ENCODE peak calls at places on chromosome 9, in four cellular contexts. One of them, this sample, is unnamed.

GRCh38 chr9:34254966-34255825 is 73.9 kb downstream of the KIF24 start:
- DNase-seq in SK-N-SH: no peak
- DNase-seq in fibroblast of villous mesenchyme: no peak
- DNase-seq in uterus: peak
- DNase-seq in this sample: no peak

GRCh38 chr9:87445646-87446045 is 52.0 kb upstream of the DAPK1 start:
- DNase-seq in SK-N-SH: no peak
- DNase-seq in uterus: no peak
- DNase-seq in fibroblast of villous mesenchyme: peak
- DNase-seq in this sample: no peak

GRCh38 chr9:127723450-127723849 is 7.6 kb downstream of the TTC16 start:
- DNase-seq in fibroblast of villous mesenchyme: no peak
- DNase-seq in uterus: no peak
- DNase-seq in SK-N-SH: no peak
- DNase-seq in this sample: no peak

GRCh38 chr9:112500842-112501241 is 14.2 kb downstream of the KIAA1958 start:
- DNase-seq in fibroblast of villous mesenchyme: no peak
- DNase-seq in SK-N-SH: no peak
- DNase-seq in uterus: no peak
- DNase-seq in this sample: no peak

GRCh38 chr9:86022687-86023266 is 76.6 kb downstream of the GOLM1 start:
- DNase-seq in SK-N-SH: no peak
- DNase-seq in fibroblast of villous mesenchyme: no peak
- DNase-seq in uterus: no peak
- DNase-seq in this sample: no peak

GRCh38 chr9:116288658-116289057 is 135.1 kb downstream of the PAPPA start:
- DNase-seq in uterus: no peak
- DNase-seq in SK-N-SH: no peak
- DNase-seq in fibroblast of villous mesenchyme: peak
- DNase-seq in this sample: no peak

GRCh38 chr9:70534058-70534457 is 119.6 kb upstream of the KLF9 start:
- DNase-seq in uterus: no peak
- DNase-seq in SK-N-SH: no peak
- DNase-seq in fibroblast of villous mesenchyme: peak
- DNase-seq in this sample: no peak

GRCh38 chr9:105385372-105385985 is 62.4 kb upstream of the FSD1L start:
- DNase-seq in SK-N-SH: no peak
- DNase-seq in uterus: peak
- DNase-seq in fibroblast of villous mesenchyme: peak
- DNase-seq in this sample: no peak

GRCh38 chr9:106025449-106025848 is 331.1 kb downstream of the TMEM38B start:
- DNase-seq in uterus: no peak
- DNase-seq in SK-N-SH: no peak
- DNase-seq in fibroblast of villous mesenchyme: no peak
- DNase-seq in this sample: no peak

GRCh38 chr9:94031946-94032345 is 52.3 kb upstream of the PTPDC1 start:
- DNase-seq in uterus: no peak
- DNase-seq in SK-N-SH: no peak
- DNase-seq in fibroblast of villous mesenchyme: no peak
- DNase-seq in this sample: no peak

GRCh38 chr9:35733109-35733541 is 659 bp downstream of the CREB3 start:
- DNase-seq in uterus: no peak
- DNase-seq in SK-N-SH: peak
- DNase-seq in fibroblast of villous mesenchyme: peak
- DNase-seq in this sample: no peak

GRCh38 chr9:109449036-109449798 is 48.9 kb downstream of the PTPN3 start:
- DNase-seq in uterus: no peak
- DNase-seq in SK-N-SH: no peak
- DNase-seq in fibroblast of villous mesenchyme: no peak
- DNase-seq in this sample: no peak

GRCh38 chr9:34992376-34992951 is 2.9 kb downstream of the DNAJB5 start:
- DNase-seq in uterus: peak
- DNase-seq in SK-N-SH: no peak
- DNase-seq in fibroblast of villous mesenchyme: peak
- DNase-seq in this sample: no peak

GRCh38 chr9:68822596-68823165 is 117.6 kb downstream of the PIP5K1B start:
- DNase-seq in fibroblast of villous mesenchyme: no peak
- DNase-seq in uterus: no peak
- DNase-seq in SK-N-SH: no peak
- DNase-seq in this sample: no peak

GRCh38 chr9:3962467-3962866 is 337.4 kb downstream of the GLIS3 start:
- DNase-seq in SK-N-SH: no peak
- DNase-seq in uterus: no peak
- DNase-seq in fibroblast of villous mesenchyme: peak
- DNase-seq in this sample: no peak

GRCh38 chr9:97176206-97176605 is 131.3 kb upstream of the CCDC180 start:
- DNase-seq in fibroblast of villous mesenchyme: peak
- DNase-seq in uterus: no peak
- DNase-seq in SK-N-SH: peak
- DNase-seq in this sample: no peak

GRCh38 chr9:70421020-70421271 is 6.5 kb upstream of the KLF9 start:
- DNase-seq in SK-N-SH: no peak
- DNase-seq in uterus: no peak
- DNase-seq in fibroblast of villous mesenchyme: no peak
- DNase-seq in this sample: no peak

GRCh38 chr9:123787411-123787810 is 142.5 kb downstream of the DENND1A start:
- DNase-seq in SK-N-SH: no peak
- DNase-seq in fibroblast of villous mesenchyme: no peak
- DNase-seq in uterus: no peak
- DNase-seq in this sample: no peak

GRCh38 chr9:87714819-87715218 is 11.1 kb upstream of the CTSL start:
- DNase-seq in fibroblast of villous mesenchyme: peak
- DNase-seq in uterus: peak
- DNase-seq in SK-N-SH: no peak
- DNase-seq in this sample: no peak

GRCh38 chr9:69471433-69471832 is 146.4 kb downstream of the ENTREP1 start:
- DNase-seq in fibroblast of villous mesenchyme: no peak
- DNase-seq in SK-N-SH: no peak
- DNase-seq in uterus: no peak
- DNase-seq in this sample: peak

GRCh38 chr9:18786936-18787658 is 245.9 kb downstream of the SAXO1 start:
- DNase-seq in fibroblast of villous mesenchyme: peak
- DNase-seq in SK-N-SH: no peak
- DNase-seq in uterus: no peak
- DNase-seq in this sample: no peak

GRCh38 chr9:121529237-121529987 is 29.8 kb upstream of the GGTA1 start:
- DNase-seq in fibroblast of villous mesenchyme: peak
- DNase-seq in uterus: peak
- DNase-seq in SK-N-SH: peak
- DNase-seq in this sample: peak

GRCh38 chr9:135622415-135623020 is 16.8 kb downstream of the GLT6D1 start:
- DNase-seq in SK-N-SH: no peak
- DNase-seq in uterus: no peak
- DNase-seq in fibroblast of villous mesenchyme: no peak
- DNase-seq in this sample: no peak

GRCh38 chr9:12811935-12812334 is 37.1 kb downstream of the LURAP1L start:
- DNase-seq in SK-N-SH: no peak
- DNase-seq in uterus: no peak
- DNase-seq in fibroblast of villous mesenchyme: no peak
- DNase-seq in this sample: no peak

GRCh38 chr9:105693435-105694275 is 686 bp upstream of the TMEM38B start:
- DNase-seq in SK-N-SH: peak
- DNase-seq in uterus: no peak
- DNase-seq in fibroblast of villous mesenchyme: no peak
- DNase-seq in this sample: no peak

GRCh38 chr9:3777137-3777536 is 251.3 kb upstream of the RFX3 start:
- DNase-seq in SK-N-SH: no peak
- DNase-seq in uterus: no peak
- DNase-seq in fibroblast of villous mesenchyme: no peak
- DNase-seq in this sample: no peak

GRCh38 chr9:26292943-26293342 is 599.7 kb downstream of the CAAP1 start:
- DNase-seq in fibroblast of villous mesenchyme: no peak
- DNase-seq in uterus: no peak
- DNase-seq in SK-N-SH: peak
- DNase-seq in this sample: no peak

GRCh38 chr9:5186416-5187169 is 1.2 kb upstream of the INSL6 start:
- DNase-seq in fibroblast of villous mesenchyme: peak
- DNase-seq in uterus: no peak
- DNase-seq in SK-N-SH: peak
- DNase-seq in this sample: peak

GRCh38 chr9:12921621-12922020 is 146.8 kb downstream of the LURAP1L start:
- DNase-seq in uterus: no peak
- DNase-seq in fibroblast of villous mesenchyme: no peak
- DNase-seq in SK-N-SH: no peak
- DNase-seq in this sample: no peak

GRCh38 chr9:92954078-92954861 is 6.9 kb downstream of the FGD3 start:
- DNase-seq in fibroblast of villous mesenchyme: no peak
- DNase-seq in uterus: no peak
- DNase-seq in SK-N-SH: no peak
- DNase-seq in this sample: peak

GRCh38 chr9:129558063-129558550 is 62.8 kb downstream of the C9orf50 start:
- DNase-seq in uterus: no peak
- DNase-seq in SK-N-SH: peak
- DNase-seq in fibroblast of villous mesenchyme: no peak
- DNase-seq in this sample: peak

GRCh38 chr9:6955251-6955921 is 197.6 kb downstream of the KDM4C start:
- DNase-seq in fibroblast of villous mesenchyme: peak
- DNase-seq in SK-N-SH: no peak
- DNase-seq in uterus: no peak
- DNase-seq in this sample: no peak

GRCh38 chr9:112869917-112870316 is 20.8 kb downstream of the SLC46A2 start:
- DNase-seq in fibroblast of villous mesenchyme: no peak
- DNase-seq in uterus: no peak
- DNase-seq in SK-N-SH: no peak
- DNase-seq in this sample: no peak

GRCh38 chr9:12426198-12426864 is 266.9 kb upstream of the TYRP1 start:
- DNase-seq in SK-N-SH: no peak
- DNase-seq in fibroblast of villous mesenchyme: peak
- DNase-seq in uterus: no peak
- DNase-seq in this sample: no peak

GRCh38 chr9:1922026-1922425 is 93.1 kb upstream of the SMARCA2 start:
- DNase-seq in fibroblast of villous mesenchyme: no peak
- DNase-seq in uterus: no peak
- DNase-seq in SK-N-SH: no peak
- DNase-seq in this sample: no peak
- TF ChIP-seq CTCF in fibroblast of villous mesenchyme: no peak
- TF ChIP-seq CTCF in uterus: no peak
- TF ChIP-seq CTCF in SK-N-SH: peak
- TF ChIP-seq CTCF in this sample: no peak

DNA sequence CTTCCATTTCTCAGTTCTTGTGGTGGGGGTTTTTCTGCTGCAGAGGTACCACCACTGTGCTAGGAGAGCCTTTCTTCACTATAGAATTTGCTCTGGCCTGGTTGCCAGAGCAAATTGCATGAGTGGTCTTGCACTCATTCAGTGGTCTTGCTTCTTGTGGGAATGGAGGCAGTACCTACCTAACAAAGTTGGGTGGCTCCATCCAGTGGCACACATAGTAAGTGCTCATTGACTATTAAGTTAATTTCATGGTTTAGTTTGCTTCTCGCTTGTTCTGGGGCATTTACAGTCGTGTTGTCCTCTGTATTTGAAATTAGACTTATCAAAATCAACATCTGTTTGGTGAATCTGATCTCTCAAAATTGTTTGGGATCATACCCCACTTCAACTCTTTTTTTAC is 23.0 kb downstream of the SLC28A3 start:
- DNase-seq in uterus: no peak
- DNase-seq in fibroblast of villous mesenchyme: no peak
- DNase-seq in SK-N-SH: no peak
- DNase-seq in this sample: no peak
- TF ChIP-seq CTCF in uterus: no peak
- TF ChIP-seq CTCF in fibroblast of villous mesenchyme: no peak
- TF ChIP-seq CTCF in SK-N-SH: peak
- TF ChIP-seq CTCF in this sample: no peak

DNA sequence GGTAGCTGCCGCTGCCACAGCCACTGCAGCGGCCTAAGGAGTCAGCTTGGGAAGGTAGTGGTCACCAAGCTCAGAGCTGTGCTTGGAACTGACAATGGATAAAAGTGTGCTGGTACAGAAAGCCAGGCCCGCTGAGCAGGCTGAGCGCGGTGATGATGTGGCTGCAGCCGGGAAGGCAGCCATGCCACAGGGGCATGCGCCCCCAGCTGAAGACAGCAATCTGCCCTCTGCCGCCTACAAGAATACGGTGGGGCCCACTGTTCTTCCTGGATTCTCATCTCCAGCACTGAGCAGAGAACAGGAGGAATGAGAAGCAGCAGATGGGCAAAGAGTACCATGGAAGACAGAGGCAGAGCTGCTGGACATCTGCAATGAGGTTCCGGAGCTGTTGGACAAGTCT is 22.6 kb upstream of the ANKRD18A start:
- DNase-seq in SK-N-SH: no peak
- DNase-seq in uterus: no peak
- DNase-seq in fibroblast of villous mesenchyme: no peak
- DNase-seq in this sample: no peak
- TF ChIP-seq CTCF in SK-N-SH: no peak
- TF ChIP-seq CTCF in uterus: no peak
- TF ChIP-seq CTCF in fibroblast of villous mesenchyme: no peak
- TF ChIP-seq CTCF in this sample: no peak

GRCh38 chr9:114355821-114356220 is 26.2 kb downstream of the ORM2 start:
- DNase-seq in SK-N-SH: no peak
- DNase-seq in uterus: no peak
- DNase-seq in fibroblast of villous mesenchyme: no peak
- DNase-seq in this sample: no peak

GRCh38 chr9:114357911-114358328 is 28.3 kb downstream of the ORM2 start:
- DNase-seq in uterus: no peak
- DNase-seq in fibroblast of villous mesenchyme: no peak
- DNase-seq in SK-N-SH: no peak
- DNase-seq in this sample: no peak

GRCh38 chr9:114361542-114361941 is 26.2 kb downstream of the AKNA start:
- DNase-seq in fibroblast of villous mesenchyme: no peak
- DNase-seq in uterus: no peak
- DNase-seq in SK-N-SH: no peak
- DNase-seq in this sample: no peak

GRCh38 chr9:114359801-114360200 is 28.0 kb downstream of the AKNA start:
- DNase-seq in fibroblast of villous mesenchyme: no peak
- DNase-seq in SK-N-SH: no peak
- DNase-seq in uterus: no peak
- DNase-seq in this sample: no peak

GRCh38 chr9:114356792-114357191 is 27.1 kb downstream of the ORM2 start:
- DNase-seq in fibroblast of villous mesenchyme: no peak
- DNase-seq in SK-N-SH: no peak
- DNase-seq in uterus: no peak
- DNase-seq in this sample: no peak
- TF ChIP-seq CTCF in fibroblast of villous mesenchyme: no peak
- TF ChIP-seq CTCF in SK-N-SH: no peak
- TF ChIP-seq CTCF in uterus: no peak
- TF ChIP-seq CTCF in this sample: no peak

DNA sequence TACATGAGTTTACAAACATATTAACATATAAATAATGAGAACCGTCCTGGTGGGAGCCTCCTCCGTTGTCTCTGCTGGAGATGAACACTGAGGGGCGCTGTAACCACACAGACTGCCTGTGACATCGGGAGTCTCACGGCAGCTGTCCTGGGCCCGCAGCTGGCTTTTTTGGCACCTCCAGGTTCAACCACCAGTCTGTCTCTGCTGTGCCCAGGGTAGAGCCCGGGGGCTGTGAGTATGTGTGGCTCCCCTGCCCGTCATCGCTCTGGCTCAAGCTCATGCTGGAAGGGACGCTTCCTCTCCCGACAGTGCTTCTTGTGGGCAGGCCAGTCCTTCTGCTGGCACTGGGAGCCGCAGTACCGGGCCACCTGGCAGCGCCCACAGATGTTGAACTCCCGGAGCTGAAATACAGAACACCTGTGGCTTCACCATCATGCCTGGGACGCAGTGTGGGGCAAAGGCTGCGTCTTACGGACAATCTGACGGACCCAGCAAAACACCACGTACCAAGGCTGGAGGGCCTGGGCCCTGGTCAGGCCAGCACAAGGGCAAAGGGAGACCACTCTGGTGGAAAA is 3.6 kb upstream of the DPH7 start:
- DNase-seq in SK-N-SH: peak
- DNase-seq in fibroblast of villous mesenchyme: no peak
- DNase-seq in uterus: no peak
- DNase-seq in this sample: no peak
- TF ChIP-seq CTCF in SK-N-SH: peak
- TF ChIP-seq CTCF in fibroblast of villous mesenchyme: peak
- TF ChIP-seq CTCF in uterus: no peak
- TF ChIP-seq CTCF in this sample: no peak

This sample was measured in mucosa of descending colon.